ENCODE peak calls at places on chromosomes 16 and 17, in seven cellular contexts. One of them, this sample, is unnamed. For H3K9me3 and H3K4me1, the result is how much of the 10 kb centered on the place peaks cover.

GRCh38 chr16:49649013-49649785 is 206.7 kb downstream of the ZNF423 start:
- DNase-seq in HepG2: peak
- DNase-seq in colonic mucosa: no peak
- DNase-seq in IMR-90: no peak
- DNase-seq in esophagus squamous epithelium: no peak
- DNase-seq in adrenal gland: no peak
- DNase-seq in small intestine: no peak
- DNase-seq in this sample: no peak

GRCh38 chr17:66283296-66283934 is 19.0 kb upstream of the PRKCA start:
- DNase-seq in esophagus squamous epithelium: no peak
- DNase-seq in small intestine: no peak
- DNase-seq in adrenal gland: no peak
- DNase-seq in HepG2: no peak
- DNase-seq in IMR-90: no peak
- DNase-seq in colonic mucosa: no peak
- DNase-seq in this sample: no peak

GRCh38 chr17:5719976-5720375 is 135.7 kb upstream of the NLRP1 start:
- DNase-seq in IMR-90: no peak
- DNase-seq in HepG2: no peak
- DNase-seq in colonic mucosa: no peak
- DNase-seq in esophagus squamous epithelium: no peak
- DNase-seq in small intestine: no peak
- DNase-seq in adrenal gland: no peak
- DNase-seq in this sample: no peak

GRCh38 chr16:89200124-89200849 is at the start of gene SLC22A31:
- DNase-seq in esophagus squamous epithelium: no peak
- DNase-seq in adrenal gland: no peak
- DNase-seq in colonic mucosa: no peak
- DNase-seq in IMR-90: no peak
- DNase-seq in small intestine: no peak
- DNase-seq in HepG2: peak
- DNase-seq in this sample: peak

GRCh38 chr17:164536-165235 is 16.8 kb downstream of the DOC2B start:
- DNase-seq in small intestine: peak
- DNase-seq in adrenal gland: peak
- DNase-seq in HepG2: peak
- DNase-seq in colonic mucosa: peak
- DNase-seq in IMR-90: peak
- DNase-seq in esophagus squamous epithelium: no peak
- DNase-seq in this sample: peak

GRCh38 chr17:30235386-30236296 is at the start of gene SLC6A4:
- DNase-seq in small intestine: no peak
- DNase-seq in adrenal gland: no peak
- DNase-seq in IMR-90: no peak
- DNase-seq in HepG2: no peak
- DNase-seq in colonic mucosa: no peak
- DNase-seq in esophagus squamous epithelium: no peak
- DNase-seq in this sample: peak

GRCh38 chr17:43020789-43021738 is 1.1 kb downstream of the VAT1 start:
- DNase-seq in esophagus squamous epithelium: no peak
- DNase-seq in small intestine: peak
- DNase-seq in colonic mucosa: peak
- DNase-seq in adrenal gland: peak
- DNase-seq in HepG2: peak
- DNase-seq in IMR-90: peak
- DNase-seq in this sample: peak

GRCh38 chr17:81131486-81132196 is 33.7 kb upstream of the PVALEF start:
- DNase-seq in HepG2: peak
- DNase-seq in esophagus squamous epithelium: no peak
- DNase-seq in adrenal gland: no peak
- DNase-seq in colonic mucosa: peak
- DNase-seq in small intestine: peak
- DNase-seq in IMR-90: no peak
- DNase-seq in this sample: no peak

GRCh38 chr17:3207367-3207766 is at the start of gene OR1A1:
- DNase-seq in colonic mucosa: no peak
- DNase-seq in esophagus squamous epithelium: no peak
- DNase-seq in adrenal gland: no peak
- DNase-seq in small intestine: no peak
- DNase-seq in IMR-90: no peak
- DNase-seq in HepG2: no peak
- DNase-seq in this sample: no peak

GRCh38 chr16:30005341-30006094 is 5.3 kb downstream of the DOC2A start:
- DNase-seq in colonic mucosa: no peak
- DNase-seq in adrenal gland: no peak
- DNase-seq in HepG2: peak
- DNase-seq in IMR-90: peak
- DNase-seq in esophagus squamous epithelium: no peak
- DNase-seq in small intestine: peak
- DNase-seq in this sample: peak

GRCh38 chr17:81858170-81858966 is 2.0 kb downstream of the P4HB start:
- DNase-seq in esophagus squamous epithelium: no peak
- DNase-seq in HepG2: no peak
- DNase-seq in IMR-90: no peak
- DNase-seq in adrenal gland: no peak
- DNase-seq in colonic mucosa: no peak
- DNase-seq in small intestine: peak
- DNase-seq in this sample: no peak

GRCh38 chr16:24539295-24539849 is at the start of gene RBBP6:
- DNase-seq in HepG2: peak
- DNase-seq in IMR-90: peak
- DNase-seq in esophagus squamous epithelium: peak
- DNase-seq in colonic mucosa: peak
- DNase-seq in adrenal gland: peak
- DNase-seq in small intestine: peak
- DNase-seq in this sample: peak

GRCh38 chr17:324151-324571 is 28.4 kb downstream of the RPH3AL start:
- DNase-seq in colonic mucosa: no peak
- DNase-seq in small intestine: no peak
- DNase-seq in esophagus squamous epithelium: no peak
- DNase-seq in IMR-90: no peak
- DNase-seq in adrenal gland: no peak
- DNase-seq in HepG2: no peak
- DNase-seq in this sample: no peak

GRCh38 chr17:78658281-78658785 is 81.1 kb upstream of the DNAH17 start:
- DNase-seq in adrenal gland: no peak
- DNase-seq in colonic mucosa: no peak
- DNase-seq in IMR-90: peak
- DNase-seq in esophagus squamous epithelium: no peak
- DNase-seq in small intestine: no peak
- DNase-seq in HepG2: no peak
- DNase-seq in this sample: peak

GRCh38 chr16:89506791-89507191 is 1.4 kb upstream of the SPG7 start:
- DNase-seq in colonic mucosa: no peak
- DNase-seq in HepG2: no peak
- DNase-seq in adrenal gland: no peak
- DNase-seq in small intestine: no peak
- DNase-seq in esophagus squamous epithelium: no peak
- DNase-seq in IMR-90: no peak
- DNase-seq in this sample: peak

GRCh38 chr16:4369006-4369766 is 2.5 kb upstream of the VASN start:
- DNase-seq in HepG2: no peak
- DNase-seq in small intestine: no peak
- DNase-seq in adrenal gland: no peak
- DNase-seq in IMR-90: peak
- DNase-seq in colonic mucosa: no peak
- DNase-seq in esophagus squamous epithelium: no peak
- DNase-seq in this sample: no peak

GRCh38 chr16:8714143-8714542 is 39.7 kb downstream of the ABAT start:
- DNase-seq in HepG2: no peak
- DNase-seq in esophagus squamous epithelium: no peak
- DNase-seq in IMR-90: no peak
- DNase-seq in colonic mucosa: no peak
- DNase-seq in adrenal gland: no peak
- DNase-seq in small intestine: no peak
- DNase-seq in this sample: no peak

GRCh38 chr16:67248401-67249177 is at the start of gene SLC9A5:
- DNase-seq in IMR-90: no peak
- DNase-seq in esophagus squamous epithelium: no peak
- DNase-seq in adrenal gland: peak
- DNase-seq in colonic mucosa: no peak
- DNase-seq in HepG2: no peak
- DNase-seq in small intestine: no peak
- DNase-seq in this sample: peak

GRCh38 chr17:15340966-15341365 is 431 bp downstream of the TEKT3 start:
- DNase-seq in HepG2: no peak
- DNase-seq in esophagus squamous epithelium: no peak
- DNase-seq in small intestine: no peak
- DNase-seq in colonic mucosa: no peak
- DNase-seq in IMR-90: no peak
- DNase-seq in adrenal gland: no peak
- DNase-seq in this sample: no peak

DNA sequence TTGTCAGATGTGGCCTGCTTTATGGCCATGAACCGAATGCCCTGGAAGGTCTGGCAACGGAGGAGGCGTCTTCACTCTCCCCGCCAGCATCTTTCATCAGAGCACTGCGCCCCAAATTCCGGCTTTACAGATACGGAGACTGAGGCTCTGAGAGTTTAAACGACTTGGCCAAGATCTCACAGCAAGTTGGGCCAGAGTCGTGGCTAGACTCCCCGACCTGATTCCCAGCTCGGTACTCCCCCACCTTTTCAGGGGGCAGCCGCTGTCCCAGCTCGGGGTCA is 1.7 kb downstream of the NGFR start:
- DNase-seq in small intestine: no peak
- DNase-seq in IMR-90: no peak
- DNase-seq in HepG2: no peak
- DNase-seq in esophagus squamous epithelium: no peak
- DNase-seq in adrenal gland: no peak
- DNase-seq in colonic mucosa: no peak
- DNase-seq in this sample: no peak
- H3K4me3 ChIP-seq in small intestine: no peak
- H3K4me3 ChIP-seq in IMR-90: no peak
- H3K4me3 ChIP-seq in HepG2: peak
- H3K4me3 ChIP-seq in esophagus squamous epithelium: peak
- H3K4me3 ChIP-seq in adrenal gland: no peak
- H3K4me3 ChIP-seq in colonic mucosa: peak
- H3K4me3 ChIP-seq in this sample: peak

GRCh38 chr16:35339337-35339736 is 1879.9 kb downstream of the TP53TG3F start:
- DNase-seq in HepG2: no peak
- DNase-seq in colonic mucosa: no peak
- DNase-seq in esophagus squamous epithelium: no peak
- DNase-seq in adrenal gland: no peak
- DNase-seq in IMR-90: no peak
- DNase-seq in small intestine: no peak
- DNase-seq in this sample: no peak
- H3K9me3 ChIP-seq in HepG2: half or more
- H3K9me3 ChIP-seq in colonic mucosa: under half
- H3K9me3 ChIP-seq in esophagus squamous epithelium: under half
- H3K9me3 ChIP-seq in adrenal gland: under half
- H3K9me3 ChIP-seq in IMR-90: under half
- H3K9me3 ChIP-seq in small intestine: under half
- H3K9me3 ChIP-seq in this sample: under half

DNA sequence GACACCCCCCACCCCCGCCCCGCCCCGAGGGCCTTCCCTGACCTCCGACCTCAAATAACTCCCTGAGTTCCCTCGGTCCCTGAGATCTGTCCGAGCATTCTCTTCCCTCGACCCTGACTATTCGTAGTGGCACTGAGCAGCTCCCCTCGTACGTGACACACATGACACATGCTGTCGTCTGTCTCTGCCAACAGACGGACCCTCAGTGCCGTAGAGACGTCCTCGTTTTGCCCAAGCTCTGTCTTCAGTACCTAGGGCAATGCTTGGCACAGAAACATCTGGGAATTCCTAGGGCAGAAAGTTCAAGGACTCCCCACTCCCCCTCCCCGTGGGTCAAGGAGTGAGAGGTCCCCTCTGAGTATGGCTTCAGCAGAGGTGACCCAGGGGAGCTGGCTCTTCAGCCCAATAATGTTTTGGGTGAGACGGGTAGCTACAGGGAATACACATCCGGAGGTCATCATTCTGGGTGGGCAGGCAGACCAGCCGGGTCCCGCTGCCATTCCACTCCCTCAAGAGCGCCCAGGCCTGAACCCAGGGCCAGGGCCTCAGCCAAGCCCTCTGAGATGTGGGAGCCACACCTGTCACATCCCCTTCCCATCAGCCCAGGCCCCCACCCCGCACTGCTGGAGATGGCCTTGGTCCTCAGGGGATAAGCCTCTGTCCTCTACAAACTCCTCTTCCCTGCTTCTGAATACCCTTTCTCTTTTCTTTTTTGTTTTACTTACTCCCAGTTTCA is 671 bp upstream of the FADS6 start:
- DNase-seq in IMR-90: no peak
- DNase-seq in colonic mucosa: no peak
- DNase-seq in esophagus squamous epithelium: no peak
- DNase-seq in small intestine: no peak
- DNase-seq in adrenal gland: no peak
- DNase-seq in HepG2: no peak
- DNase-seq in this sample: no peak
- H3K4me1 ChIP-seq in IMR-90: under half
- H3K4me1 ChIP-seq in colonic mucosa: under half
- H3K4me1 ChIP-seq in esophagus squamous epithelium: under half
- H3K4me1 ChIP-seq in small intestine: under half
- H3K4me1 ChIP-seq in adrenal gland: under half
- H3K4me1 ChIP-seq in HepG2: under half
- H3K4me1 ChIP-seq in this sample: under half

DNA sequence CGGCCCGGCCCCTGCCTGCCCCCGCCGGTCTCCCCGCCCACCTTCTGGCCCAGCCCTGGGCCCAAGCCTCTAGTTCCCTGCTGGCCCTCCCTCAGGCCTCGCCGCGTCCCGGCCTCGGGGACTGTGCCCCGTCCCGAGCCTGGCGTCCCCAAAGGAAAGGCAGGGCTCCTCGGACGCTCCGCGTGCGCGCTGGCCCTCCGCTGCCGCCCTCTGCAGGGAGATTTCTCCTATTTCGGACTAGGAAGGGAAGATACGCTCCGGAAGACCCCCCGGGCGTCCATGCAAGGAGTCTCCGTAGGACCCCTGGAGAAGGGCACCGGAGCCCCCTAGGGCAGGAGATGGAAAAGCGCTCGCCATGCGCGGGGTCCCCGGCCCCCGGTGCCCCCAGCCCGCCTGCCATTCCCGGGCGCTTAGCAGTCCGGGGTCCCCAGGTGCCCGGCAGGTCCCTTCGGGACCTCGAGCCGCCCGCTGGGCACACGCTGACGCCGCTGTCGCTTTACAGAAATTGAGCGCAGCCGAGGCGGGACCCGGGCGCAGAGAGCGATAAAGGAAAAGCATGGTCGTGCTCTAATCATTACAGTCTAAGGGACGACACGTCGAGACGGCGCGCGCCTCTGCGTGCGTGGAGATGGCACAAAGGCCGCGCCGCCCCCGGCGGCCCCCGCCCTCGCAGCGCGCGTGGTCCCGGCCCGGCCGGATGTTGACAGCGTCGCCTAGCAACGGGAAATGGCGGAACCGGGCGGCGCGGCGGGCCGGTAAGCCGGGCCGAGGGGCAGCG is at the start of gene CCDC40:
- DNase-seq in small intestine: peak
- DNase-seq in colonic mucosa: peak
- DNase-seq in IMR-90: peak
- DNase-seq in HepG2: peak
- DNase-seq in esophagus squamous epithelium: no peak
- DNase-seq in adrenal gland: peak
- DNase-seq in this sample: peak
- H3K4me3 ChIP-seq in small intestine: peak
- H3K4me3 ChIP-seq in colonic mucosa: peak
- H3K4me3 ChIP-seq in IMR-90: peak
- H3K4me3 ChIP-seq in HepG2: peak
- H3K4me3 ChIP-seq in esophagus squamous epithelium: peak
- H3K4me3 ChIP-seq in adrenal gland: peak
- H3K4me3 ChIP-seq in this sample: peak

GRCh38 chr16:75176926-75177325 is 28.6 kb downstream of the ZFP1 start:
- DNase-seq in HepG2: no peak
- DNase-seq in small intestine: no peak
- DNase-seq in colonic mucosa: no peak
- DNase-seq in adrenal gland: no peak
- DNase-seq in esophagus squamous epithelium: no peak
- DNase-seq in IMR-90: no peak
- DNase-seq in this sample: no peak
- H3K9me3 ChIP-seq in HepG2: under half
- H3K9me3 ChIP-seq in small intestine: under half
- H3K9me3 ChIP-seq in colonic mucosa: under half
- H3K9me3 ChIP-seq in adrenal gland: under half
- H3K9me3 ChIP-seq in esophagus squamous epithelium: under half
- H3K9me3 ChIP-seq in IMR-90: under half
- H3K9me3 ChIP-seq in this sample: under half

This sample was measured in SJCRH30.